ENCODE peak calls at places on chromosomes 6 and 20, in eight cellular contexts. V is hippocampal formation; G is AG10803; R is activated T-cell treated with anti-CD3 and anti-CD28 coated beads, Interleukin-2, amount 50 U/mL, for 72 hours; A is LoVo; M is amniotic epithelial cell; H is SW480; Y is right cardiac atrium. B is an unnamed sample.

GRCh38 chr6:48289841-48290240 is 178.8 kb upstream of the PTCHD4 start:
- DNase-seq in R (no peak), Y (no peak), H (no peak), G (no peak), A (no peak), M (no peak), V (no peak), B (no peak)

GRCh38 chr6:161924516-161925116 is 650.8 kb upstream of the AGPAT4 start:
- DNase-seq in G (no peak), A (no peak), Y (no peak), H (no peak), M (no peak), R (no peak), V (no peak), B (no peak)

GRCh38 chr6:137013031-137013430 is 31.7 kb downstream of the IL20RA start:
- DNase-seq in V (no peak), R (no peak), G (peak), Y (no peak), A (no peak), M (no peak), H (peak), B (no peak)

GRCh38 chr6:151617539-151617938 is 123.7 kb downstream of the CCDC170 start:
- DNase-seq in M (no peak), G (no peak), V (no peak), A (no peak), Y (no peak), R (no peak), H (no peak), B (no peak)

GRCh38 chr6:127100510-127101140 is 17.8 kb upstream of the RSPO3 start:
- DNase-seq in Y (no peak), M (peak), G (peak), H (peak), V (no peak), A (no peak), R (no peak), B (no peak)

GRCh38 chr6:144344651-144345050 is 59.5 kb downstream of the UTRN start:
- DNase-seq in M (no peak), V (no peak), R (peak), H (no peak), G (no peak), Y (no peak), A (no peak), B (no peak)

GRCh38 chr6:1122083-1122482 is 189.8 kb upstream of the FOXQ1 start:
- DNase-seq in M (no peak), G (no peak), R (no peak), H (no peak), A (no peak), V (no peak), Y (no peak), B (no peak)

GRCh38 chr20:31712564-31713311 is 9.9 kb downstream of the BCL2L1 start:
- DNase-seq in G (peak), V (peak), Y (peak), R (no peak), A (peak), M (peak), H (peak), B (peak)

GRCh38 chr6:160102956-160103824 is 18.4 kb upstream of the SLC22A1 start:
- DNase-seq in H (peak), Y (peak), A (no peak), G (peak), R (peak), V (no peak), M (peak), B (no peak)

GRCh38 chr6:36269834-36270705 is at the start of gene PNPLA1:
- DNase-seq in R (no peak), H (no peak), M (no peak), Y (no peak), G (no peak), V (no peak), A (no peak), B (no peak)

GRCh38 chr6:7262746-7263335 is 50.2 kb downstream of the SSR1 start:
- DNase-seq in R (no peak), G (no peak), M (no peak), A (no peak), V (no peak), H (no peak), Y (peak), B (no peak)

GRCh38 chr6:144036064-144036873 is 28.2 kb upstream of the PLAGL1 start:
- DNase-seq in A (no peak), M (peak), H (no peak), V (no peak), G (peak), Y (peak), R (peak), B (no peak)

GRCh38 chr20:50313223-50313820 is 122.7 kb downstream of the CEBPB start:
- DNase-seq in G (no peak), A (no peak), R (no peak), Y (no peak), H (peak), V (no peak), M (peak), B (no peak)

GRCh38 chr6:43702522-43703440 is 15.2 kb upstream of the MRPS18A start:
- DNase-seq in V (no peak), M (peak), H (peak), G (peak), A (peak), R (peak), Y (peak), B (peak)

GRCh38 chr6:51182884-51183283 is 364.2 kb downstream of the TFAP2B start:
- DNase-seq in R (no peak), H (no peak), A (no peak), M (no peak), G (no peak), V (no peak), Y (no peak), B (no peak)